ENCODE peak calls at places on chromosomes 1 and 21, in four cellular contexts. M, E, S and X are unnamed samples.

GRCh38 chr1:197268012-197268411 is at the start of gene CRB1:
- DNase-seq in M (no peak), E (no peak), S (no peak), X (no peak)

GRCh38 chr1:246427611-246428010 is 79.5 kb downstream of the SMYD3 start:
- DNase-seq in M (no peak), E (no peak), S (no peak), X (no peak)

GRCh38 chr1:9075023-9075422 is 5.6 kb upstream of the SLC2A5 start:
- DNase-seq in M (no peak), E (peak; percentile 23), S (peak; percentile 27), X (peak; percentile 17)

GRCh38 chr1:31799196-31799894 is 16.5 kb downstream of the SPOCD1 start:
- DNase-seq in M (no peak), E (no peak), S (no peak), X (no peak)

GRCh38 chr1:224259986-224260385 is 70.0 kb downstream of the NVL start:
- DNase-seq in M (no peak), E (no peak), S (no peak), X (no peak)

GRCh38 chr1:112558634-112559033 is 49.9 kb downstream of the WNT2B start:
- DNase-seq in M (no peak), E (no peak), S (no peak), X (no peak)

GRCh38 chr1:26126321-26127084 is 14.9 kb downstream of the PDIK1L start:
- DNase-seq in M (peak; percentile 97), E (peak; percentile 25), S (no peak), X (no peak)

GRCh38 chr1:223233410-223234163 is 90.5 kb upstream of the TLR5 start:
- DNase-seq in M (peak; percentile 95), E (peak; percentile 41), S (no peak), X (peak; percentile 6)

GRCh38 chr1:31444725-31445448 is 31.9 kb downstream of the SERINC2 start:
- DNase-seq in M (peak; percentile 25), E (peak; percentile 87), S (no peak), X (peak; percentile 97)

GRCh38 chr1:110130989-110131388 is 18.7 kb downstream of the UBL4B start:
- DNase-seq in M (no peak), E (no peak), S (no peak), X (no peak)

GRCh38 chr21:39221997-39222486 is 38.8 kb upstream of the PSMG1 start:
- DNase-seq in M (no peak), E (no peak), S (no peak), X (no peak)

GRCh38 chr1:22792396-22793171 is 81.9 kb downstream of the EPHB2 start:
- DNase-seq in M (no peak), E (no peak), S (no peak), X (no peak)

GRCh38 chr21:17270234-17270633 is 242.6 kb upstream of the CXADR start:
- DNase-seq in M (peak; percentile 0), E (peak; percentile 18), S (no peak), X (peak; percentile 34)

GRCh38 chr1:29414091-29414490 is 177.8 kb downstream of the PTPRU start:
- DNase-seq in M (no peak), E (no peak), S (no peak), X (no peak)

GRCh38 chr1:112708489-112708888 is 1.6 kb upstream of the RHOC start:
- DNase-seq in M (no peak), E (no peak), S (no peak), X (no peak)

GRCh38 chr1:32464191-32464715 is 619 bp upstream of the ZBTB8B start:
- DNase-seq in M (no peak), E (no peak), S (no peak), X (no peak)

GRCh38 chr1:239763850-239764249 is 327.8 kb upstream of the FMN2 start:
- DNase-seq in M (no peak), E (peak; percentile 5), S (no peak), X (no peak)

GRCh38 chr1:73901656-73902276 is 296.2 kb downstream of the LRRIQ3 start:
- DNase-seq in M (no peak), E (no peak), S (no peak), X (no peak)

GRCh38 chr1:246364415-246364941 is 142.6 kb downstream of the SMYD3 start:
- DNase-seq in M (no peak), E (no peak), S (no peak), X (no peak)

GRCh38 chr1:37474697-37475379 is 458 bp downstream of the ZC3H12A start:
- DNase-seq in M (peak; percentile 53), E (no peak), S (no peak), X (no peak)

GRCh38 chr1:238063454-238063853 is 172.7 kb upstream of the ZP4 start:
- DNase-seq in M (no peak), E (peak; percentile 2), S (peak; percentile 60), X (no peak)

GRCh38 chr1:154998818-154999650 is 3.6 kb upstream of the ZBTB7B start:
- DNase-seq in M (peak; percentile 90), E (peak; percentile 79), S (peak; percentile 58), X (no peak)

GRCh38 chr1:64527191-64527590 is 57.3 kb downstream of the CACHD1 start:
- DNase-seq in M (no peak), E (no peak), S (no peak), X (no peak)

GRCh38 chr21:42381347-42381984 is 14.4 kb downstream of the TMPRSS3 start:
- DNase-seq in M (peak; percentile 45), E (peak; percentile 61), S (no peak), X (peak; percentile 69)

GRCh38 chr1:33300673-33301072 is 20.2 kb downstream of the A3GALT2 start:
- DNase-seq in M (no peak), E (no peak), S (no peak), X (no peak)

GRCh38 chr1:15341634-15342375 is 67.9 kb upstream of the EFHD2 start:
- DNase-seq in M (no peak), E (peak; percentile 55), S (no peak), X (no peak)

GRCh38 chr21:25813917-25814316 is 79.1 kb downstream of the GABPA start:
- DNase-seq in M (no peak), E (no peak), S (no peak), X (no peak)

GRCh38 chr1:99580451-99580850 is 65.5 kb upstream of the PALMD start:
- DNase-seq in M (no peak), E (no peak), S (no peak), X (no peak)

GRCh38 chr1:167911413-167911812 is 2.5 kb downstream of the ADCY10 start:
- DNase-seq in M (no peak), E (no peak), S (no peak), X (no peak)

GRCh38 chr1:1170215-1170890 is 3.3 kb upstream of the TTLL10 start:
- DNase-seq in M (no peak), E (no peak), S (no peak), X (no peak)

GRCh38 chr21:30320215-30320614 is at the start of gene KRTAP26-1:
- DNase-seq in M (no peak), E (no peak), S (no peak), X (no peak)

GRCh38 chr1:19436716-19437476 is 48.4 kb downstream of the CAPZB start:
- DNase-seq in M (peak; percentile 45), E (peak; percentile 11), S (no peak), X (peak; percentile 95)

GRCh38 chr1:192592981-192593683 is 17.6 kb downstream of the RGS1 start:
- DNase-seq in M (no peak), E (no peak), S (no peak), X (no peak)
- TF ChIP-seq ESRRA in M (no peak), E (no peak), S (no peak), X (no peak)

GRCh38 chr1:62364726-62365125 is 45.5 kb upstream of the KANK4 start:
- DNase-seq in M (no peak), E (no peak), S (no peak), X (peak; percentile 20)
- TF ChIP-seq KDM1A in M (no peak), E (no peak), S (no peak), X (no peak)

DNA sequence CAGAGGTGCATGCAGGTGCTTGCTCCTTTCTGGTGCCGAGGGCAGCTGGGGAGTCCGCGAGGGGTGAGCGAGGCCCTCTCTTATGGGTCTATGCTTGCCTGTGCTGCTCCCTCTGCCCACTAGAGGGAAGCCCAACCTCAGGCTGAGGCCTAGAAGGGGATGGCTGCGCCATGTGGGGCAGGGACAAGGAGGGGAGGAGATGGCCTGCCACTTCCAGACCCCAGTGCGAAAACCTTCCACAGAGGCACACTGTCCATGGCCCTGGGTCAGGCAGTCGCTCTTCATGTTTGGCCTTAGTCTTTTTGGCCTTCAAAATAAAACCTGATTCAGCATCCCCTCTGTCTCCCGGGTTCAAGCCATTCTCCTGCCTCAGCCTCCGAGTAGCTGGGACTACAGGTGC is 14.0 kb downstream of the RHBG start:
- DNase-seq in M (peak; percentile 80), E (peak; percentile 75), S (no peak), X (peak; percentile 49)
- TF ChIP-seq ESRRA in M (no peak), E (no peak), S (no peak), X (no peak)

DNA sequence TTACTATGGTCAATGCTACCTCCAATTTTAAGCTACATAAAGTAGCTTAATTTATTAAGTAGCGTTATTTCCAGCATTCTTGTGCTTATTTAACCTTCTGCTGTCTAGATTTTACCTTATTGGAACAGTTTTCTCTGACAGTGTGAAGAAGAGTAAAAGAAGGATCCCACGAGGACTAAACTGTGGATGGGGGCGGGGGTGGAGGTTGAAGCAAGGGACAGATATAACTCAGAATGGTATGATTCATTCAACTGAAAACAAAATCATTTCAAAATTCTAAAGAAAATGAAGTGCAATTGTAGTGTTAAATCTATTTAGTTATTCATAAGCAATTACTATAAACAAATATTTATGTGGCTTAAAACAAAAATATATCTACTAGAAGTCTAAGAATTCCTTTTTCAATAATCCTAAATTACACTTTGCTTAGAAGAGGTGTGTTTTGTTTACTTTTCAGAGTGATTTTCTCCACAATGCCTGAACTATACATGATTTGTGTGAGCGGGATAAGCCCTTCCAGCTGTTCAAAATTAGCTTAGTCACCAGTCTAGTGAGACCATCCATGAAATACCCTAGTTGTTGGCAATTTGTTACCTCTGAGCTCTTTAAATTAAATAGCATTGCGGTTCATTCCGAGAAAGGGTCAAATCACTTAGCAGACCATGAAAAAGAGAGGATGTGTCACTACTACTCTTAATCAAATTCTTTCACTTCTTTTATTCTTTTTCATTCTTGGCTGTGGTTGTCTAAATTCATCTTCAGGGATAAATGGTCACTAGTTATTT is 11.6 kb upstream of the VAV3 start:
- DNase-seq in M (no peak), E (no peak), S (no peak), X (no peak)
- TF ChIP-seq KDM1A in M (no peak), E (no peak), S (no peak), X (no peak)